ENCODE peak calls at places on chromosomes 2 and 18, in four cellular contexts. One of them, this sample, is unnamed.

GRCh38 chr2:168343586-168343985 is 96.2 kb upstream of the STK39 start:
- DNase-seq in tibial artery: no peak
- DNase-seq in A549: no peak
- DNase-seq in pancreas: no peak
- DNase-seq in this sample: no peak

GRCh38 chr2:160940271-160940670 is 220.0 kb upstream of the TANK start:
- DNase-seq in tibial artery: no peak
- DNase-seq in A549: no peak
- DNase-seq in pancreas: no peak
- DNase-seq in this sample: no peak

GRCh38 chr2:188695953-188696352 is 278.2 kb upstream of the COL3A1 start:
- DNase-seq in tibial artery: no peak
- DNase-seq in A549: no peak
- DNase-seq in pancreas: no peak
- DNase-seq in this sample: no peak

GRCh38 chr2:160816916-160817315 is 323.3 kb upstream of the RBMS1 start:
- DNase-seq in tibial artery: no peak
- DNase-seq in A549: no peak
- DNase-seq in pancreas: no peak
- DNase-seq in this sample: no peak

GRCh38 chr18:11956371-11957308 is 24.7 kb upstream of the IMPA2 start:
- DNase-seq in tibial artery: no peak
- DNase-seq in A549: no peak
- DNase-seq in pancreas: no peak
- DNase-seq in this sample: no peak

GRCh38 chr2:134361648-134362047 is 107.8 kb downstream of the MGAT5 start:
- DNase-seq in tibial artery: no peak
- DNase-seq in A549: no peak
- DNase-seq in pancreas: no peak
- DNase-seq in this sample: no peak

GRCh38 chr2:75002007-75002406 is 43.6 kb downstream of the POLE4 start:
- DNase-seq in tibial artery: no peak
- DNase-seq in A549: no peak
- DNase-seq in pancreas: no peak
- DNase-seq in this sample: no peak

GRCh38 chr18:74266161-74266560 is 25.6 kb downstream of the CYB5A start:
- DNase-seq in tibial artery: no peak
- DNase-seq in A549: no peak
- DNase-seq in pancreas: no peak
- DNase-seq in this sample: no peak

GRCh38 chr18:78753240-78753639 is 226.4 kb upstream of the SALL3 start:
- DNase-seq in tibial artery: no peak
- DNase-seq in A549: no peak
- DNase-seq in pancreas: peak
- DNase-seq in this sample: no peak

GRCh38 chr2:20378891-20379519 is 28.4 kb upstream of the PUM2 start:
- DNase-seq in tibial artery: peak
- DNase-seq in A549: peak
- DNase-seq in pancreas: peak
- DNase-seq in this sample: peak

GRCh38 chr18:3397031-3397750 is 52.8 kb upstream of the TGIF1 start:
- DNase-seq in tibial artery: no peak
- DNase-seq in A549: no peak
- DNase-seq in pancreas: no peak
- DNase-seq in this sample: peak

GRCh38 chr2:36618381-36618780 is 20.4 kb upstream of the FEZ2 start:
- DNase-seq in tibial artery: no peak
- DNase-seq in A549: peak
- DNase-seq in pancreas: no peak
- DNase-seq in this sample: peak

GRCh38 chr2:84908948-84909713 is 3.7 kb downstream of the TMSB10 start:
- DNase-seq in tibial artery: no peak
- DNase-seq in A549: no peak
- DNase-seq in pancreas: no peak
- DNase-seq in this sample: no peak

GRCh38 chr2:181483221-181483620 is 26.0 kb downstream of the ITGA4 start:
- DNase-seq in tibial artery: no peak
- DNase-seq in A549: no peak
- DNase-seq in pancreas: no peak
- DNase-seq in this sample: no peak

GRCh38 chr2:85303780-85304531 is 23.8 kb downstream of the TGOLN2 start:
- DNase-seq in tibial artery: no peak
- DNase-seq in A549: no peak
- DNase-seq in pancreas: no peak
- DNase-seq in this sample: no peak

GRCh38 chr2:932320-933221 is 18.1 kb upstream of the SNTG2 start:
- DNase-seq in tibial artery: no peak
- DNase-seq in A549: no peak
- DNase-seq in pancreas: no peak
- DNase-seq in this sample: no peak

GRCh38 chr18:62663731-62664336 is 51.5 kb upstream of the PHLPP1 start:
- DNase-seq in tibial artery: no peak
- DNase-seq in A549: no peak
- DNase-seq in pancreas: no peak
- DNase-seq in this sample: no peak

GRCh38 chr2:178476477-178476876 is 1.9 kb downstream of the FKBP7 start:
- DNase-seq in tibial artery: no peak
- DNase-seq in A549: no peak
- DNase-seq in pancreas: no peak
- DNase-seq in this sample: no peak

GRCh38 chr2:55136138-55136541 is 85.9 kb upstream of the RTN4 start:
- DNase-seq in tibial artery: no peak
- DNase-seq in A549: no peak
- DNase-seq in pancreas: no peak
- DNase-seq in this sample: no peak

GRCh38 chr2:230719340-230719739 is 6.7 kb downstream of the CAB39 start:
- DNase-seq in tibial artery: no peak
- DNase-seq in A549: no peak
- DNase-seq in pancreas: no peak
- DNase-seq in this sample: no peak

GRCh38 chr2:204663816-204664421 is 118.6 kb downstream of the PARD3B start:
- DNase-seq in tibial artery: no peak
- DNase-seq in A549: no peak
- DNase-seq in pancreas: no peak
- DNase-seq in this sample: no peak

GRCh38 chr2:238995634-238996033 is 147.7 kb downstream of the TWIST2 start:
- DNase-seq in tibial artery: no peak
- DNase-seq in A549: no peak
- DNase-seq in pancreas: no peak
- DNase-seq in this sample: no peak

GRCh38 chr2:77013932-77014331 is 508.2 kb downstream of the LRRTM4 start:
- DNase-seq in tibial artery: no peak
- DNase-seq in A549: no peak
- DNase-seq in pancreas: no peak
- DNase-seq in this sample: no peak

GRCh38 chr2:25362564-25363145 is 20.9 kb upstream of the DNMT3A start:
- DNase-seq in tibial artery: no peak
- DNase-seq in A549: no peak
- DNase-seq in pancreas: no peak
- DNase-seq in this sample: no peak

GRCh38 chr2:234955971-234956509 is 4.2 kb downstream of the SH3BP4 start:
- DNase-seq in tibial artery: no peak
- DNase-seq in A549: no peak
- DNase-seq in pancreas: peak
- DNase-seq in this sample: no peak

GRCh38 chr18:47247036-47247832 is 4.2 kb downstream of the SKOR2 start:
- DNase-seq in tibial artery: no peak
- DNase-seq in A549: no peak
- DNase-seq in pancreas: no peak
- DNase-seq in this sample: no peak

GRCh38 chr18:23038712-23039111 is 96.6 kb upstream of the CABLES1 start:
- DNase-seq in tibial artery: no peak
- DNase-seq in A549: no peak
- DNase-seq in pancreas: no peak
- DNase-seq in this sample: no peak

DNA sequence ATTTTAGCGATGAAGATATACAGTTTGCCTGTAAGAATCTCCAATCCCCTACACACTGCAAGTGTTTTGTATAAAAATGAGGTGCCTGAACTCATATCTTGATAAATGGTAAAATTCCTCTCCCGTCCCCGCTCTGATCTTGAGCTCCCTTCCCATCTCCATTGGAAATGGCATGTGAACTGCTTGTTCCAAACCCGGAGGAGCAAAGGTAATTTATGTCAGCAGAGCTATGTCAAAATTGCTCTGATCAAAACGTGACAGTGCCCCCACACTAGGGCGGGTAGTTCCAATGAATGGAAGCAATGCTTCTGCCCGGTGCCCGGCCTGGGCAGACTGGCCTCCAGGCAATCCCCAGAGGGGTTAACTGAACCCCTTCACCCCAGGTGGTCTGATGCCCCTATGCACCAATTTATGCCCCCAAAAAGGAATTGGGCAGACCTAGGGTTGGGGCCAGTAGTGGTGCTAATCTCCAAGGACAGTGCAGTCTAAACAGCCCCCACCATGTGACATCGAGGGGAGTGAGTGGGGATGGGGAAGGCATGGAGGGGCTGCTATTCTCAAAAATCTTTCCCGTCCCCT is 3.6 kb upstream of the GMPPA start:
- DNase-seq in tibial artery: no peak
- DNase-seq in A549: no peak
- DNase-seq in pancreas: no peak
- DNase-seq in this sample: no peak
- H3K27ac ChIP-seq in tibial artery: peak
- H3K27ac ChIP-seq in A549: no peak
- H3K27ac ChIP-seq in pancreas: no peak
- H3K27ac ChIP-seq in this sample: peak

GRCh38 chr18:45363258-45363657 is 252.0 kb upstream of the SLC14A2 start:
- DNase-seq in tibial artery: no peak
- DNase-seq in A549: no peak
- DNase-seq in pancreas: no peak
- DNase-seq in this sample: no peak

GRCh38 chr18:45357681-45358470 is 257.4 kb upstream of the SLC14A2 start:
- DNase-seq in tibial artery: no peak
- DNase-seq in A549: no peak
- DNase-seq in pancreas: peak
- DNase-seq in this sample: no peak

GRCh38 chr18:45365835-45366234 is 249.4 kb upstream of the SLC14A2 start:
- DNase-seq in tibial artery: no peak
- DNase-seq in A549: no peak
- DNase-seq in pancreas: no peak
- DNase-seq in this sample: no peak

GRCh38 chr18:45359275-45360009 is 255.8 kb upstream of the SLC14A2 start:
- DNase-seq in tibial artery: no peak
- DNase-seq in A549: no peak
- DNase-seq in pancreas: peak
- DNase-seq in this sample: no peak

DNA sequence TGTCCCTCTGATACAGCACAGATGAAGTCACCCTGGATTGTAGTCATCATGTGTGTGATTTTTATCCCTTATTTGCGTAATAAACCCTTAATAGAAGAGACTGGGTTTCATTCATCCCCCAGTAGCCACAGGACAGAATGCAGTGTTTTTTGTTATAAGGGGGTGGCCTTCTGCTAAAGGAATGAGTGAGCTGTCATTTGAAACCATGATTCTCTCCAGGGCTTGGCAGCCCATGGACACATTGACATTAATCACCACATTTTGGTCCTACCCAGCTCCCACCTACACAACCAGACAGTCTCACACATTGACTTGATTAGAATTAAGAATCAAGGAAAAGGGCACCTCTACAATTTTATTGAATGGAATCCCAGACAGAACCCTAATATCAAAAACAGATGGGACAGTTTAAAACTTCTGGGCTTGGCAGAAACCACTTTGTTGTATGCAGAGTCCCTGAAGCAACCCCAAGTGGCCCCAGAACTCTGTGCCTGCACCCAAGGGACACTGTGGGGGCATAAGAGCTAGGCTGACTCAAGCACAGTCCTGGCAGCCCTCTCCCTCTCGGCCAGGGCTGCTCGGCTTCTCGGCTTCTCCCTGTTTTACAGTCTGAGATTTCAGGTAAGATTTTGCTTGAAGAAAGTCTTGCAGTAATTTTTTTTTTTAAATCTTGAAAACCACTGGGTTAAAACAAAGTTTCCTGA is 254.0 kb upstream of the SLC14A2 start:
- DNase-seq in tibial artery: no peak
- DNase-seq in A549: no peak
- DNase-seq in pancreas: no peak
- DNase-seq in this sample: no peak
- H3K27ac ChIP-seq in tibial artery: no peak
- H3K27ac ChIP-seq in A549: no peak
- H3K27ac ChIP-seq in pancreas: no peak
- H3K27ac ChIP-seq in this sample: no peak

GRCh38 chr2:191291471-191291870 is 46.3 kb downstream of the MYO1B start:
- DNase-seq in tibial artery: no peak
- DNase-seq in A549: no peak
- DNase-seq in pancreas: no peak
- DNase-seq in this sample: no peak
- H3K27ac ChIP-seq in tibial artery: no peak
- H3K27ac ChIP-seq in A549: no peak
- H3K27ac ChIP-seq in pancreas: no peak
- H3K27ac ChIP-seq in this sample: no peak

DNA sequence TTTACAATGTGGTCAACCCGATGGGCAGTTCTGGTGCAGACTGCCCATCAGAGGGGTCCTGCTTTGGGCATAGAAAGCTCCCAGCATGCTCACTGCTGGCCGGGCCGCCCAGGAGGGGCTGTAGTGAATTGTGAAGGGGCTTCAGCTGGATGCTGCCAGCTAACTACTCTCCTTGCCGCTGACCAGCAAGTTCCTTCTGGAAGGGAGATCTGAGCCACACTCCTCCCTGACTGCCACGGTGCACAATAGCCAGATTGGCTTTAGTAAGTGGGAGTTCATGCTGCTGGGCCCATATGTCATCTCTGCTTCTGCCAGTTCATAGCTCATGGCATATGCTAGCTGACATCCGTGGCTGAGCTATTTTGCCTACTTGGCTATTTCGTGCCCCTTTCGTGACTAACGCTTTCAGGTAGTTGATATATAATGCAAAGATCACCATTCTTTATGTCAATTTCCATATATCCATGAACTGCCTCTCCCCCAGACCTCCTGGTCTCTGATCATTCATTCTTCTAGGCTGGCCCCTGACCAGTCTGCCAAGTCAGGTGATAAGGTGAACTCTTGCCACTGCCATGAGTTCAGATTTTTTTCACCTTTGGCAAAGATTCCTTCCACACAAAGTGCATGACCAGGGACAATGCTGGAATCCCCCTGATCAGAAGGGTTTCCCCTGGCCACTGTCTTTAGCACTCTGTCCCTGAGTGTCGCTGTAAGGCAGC is 51.7 kb upstream of the ROCK2 start:
- DNase-seq in tibial artery: no peak
- DNase-seq in A549: no peak
- DNase-seq in pancreas: no peak
- DNase-seq in this sample: no peak
- H3K27ac ChIP-seq in tibial artery: peak
- H3K27ac ChIP-seq in A549: peak
- H3K27ac ChIP-seq in pancreas: no peak
- H3K27ac ChIP-seq in this sample: peak

GRCh38 chr18:77091366-77091765 is 41.2 kb downstream of the MBP start:
- DNase-seq in tibial artery: no peak
- DNase-seq in A549: no peak
- DNase-seq in pancreas: no peak
- DNase-seq in this sample: no peak
- H3K27ac ChIP-seq in tibial artery: no peak
- H3K27ac ChIP-seq in A549: no peak
- H3K27ac ChIP-seq in pancreas: no peak
- H3K27ac ChIP-seq in this sample: no peak

GRCh38 chr2:106158131-106158530 is 36.0 kb downstream of the UXS1 start:
- DNase-seq in tibial artery: no peak
- DNase-seq in A549: no peak
- DNase-seq in pancreas: no peak
- DNase-seq in this sample: no peak
- H3K27ac ChIP-seq in tibial artery: no peak
- H3K27ac ChIP-seq in A549: no peak
- H3K27ac ChIP-seq in pancreas: no peak
- H3K27ac ChIP-seq in this sample: no peak